ENCODE peak calls at places on chromosome 16, in ten cellular contexts. One of them, this sample, is unnamed.

GRCh38 chr16:73226675-73227074 is 178.7 kb upstream of the ZFHX3 start:
- DNase-seq in transverse colon: no peak
- DNase-seq in breast epithelium: no peak
- DNase-seq in CD8-positive, alpha-beta T cell: no peak
- DNase-seq in thyroid gland: no peak
- DNase-seq in uterus: no peak
- DNase-seq in GM20000: no peak
- DNase-seq in CD4-positive, alpha-beta T cell: no peak
- DNase-seq in heart left ventricle: no peak
- DNase-seq in RWPE1: no peak
- DNase-seq in this sample: no peak

GRCh38 chr16:79932564-79932963 is 332.0 kb upstream of the MAF start:
- DNase-seq in transverse colon: no peak
- DNase-seq in breast epithelium: no peak
- DNase-seq in CD8-positive, alpha-beta T cell: no peak
- DNase-seq in thyroid gland: no peak
- DNase-seq in uterus: no peak
- DNase-seq in GM20000: no peak
- DNase-seq in CD4-positive, alpha-beta T cell: no peak
- DNase-seq in heart left ventricle: no peak
- DNase-seq in RWPE1: peak
- DNase-seq in this sample: no peak

GRCh38 chr16:77686385-77686784 is 35.9 kb upstream of the NUDT7 start:
- DNase-seq in transverse colon: no peak
- DNase-seq in breast epithelium: no peak
- DNase-seq in CD8-positive, alpha-beta T cell: no peak
- DNase-seq in thyroid gland: no peak
- DNase-seq in uterus: no peak
- DNase-seq in GM20000: no peak
- DNase-seq in CD4-positive, alpha-beta T cell: no peak
- DNase-seq in heart left ventricle: no peak
- DNase-seq in RWPE1: no peak
- DNase-seq in this sample: no peak

GRCh38 chr16:81755915-81756644 is 23.0 kb upstream of the PLCG2 start:
- DNase-seq in transverse colon: no peak
- DNase-seq in breast epithelium: no peak
- DNase-seq in CD8-positive, alpha-beta T cell: no peak
- DNase-seq in thyroid gland: peak
- DNase-seq in uterus: peak
- DNase-seq in GM20000: no peak
- DNase-seq in CD4-positive, alpha-beta T cell: no peak
- DNase-seq in heart left ventricle: peak
- DNase-seq in RWPE1: no peak
- DNase-seq in this sample: no peak

GRCh38 chr16:69329369-69330285 is 761 bp downstream of the PDF start:
- DNase-seq in transverse colon: peak
- DNase-seq in breast epithelium: no peak
- DNase-seq in CD8-positive, alpha-beta T cell: peak
- DNase-seq in thyroid gland: peak
- DNase-seq in uterus: no peak
- DNase-seq in GM20000: peak
- DNase-seq in CD4-positive, alpha-beta T cell: peak
- DNase-seq in heart left ventricle: no peak
- DNase-seq in RWPE1: no peak
- DNase-seq in this sample: peak

GRCh38 chr16:64356267-64356666 is 765.6 kb downstream of the CDH11 start:
- DNase-seq in transverse colon: no peak
- DNase-seq in breast epithelium: no peak
- DNase-seq in CD8-positive, alpha-beta T cell: no peak
- DNase-seq in thyroid gland: no peak
- DNase-seq in uterus: no peak
- DNase-seq in GM20000: no peak
- DNase-seq in CD4-positive, alpha-beta T cell: no peak
- DNase-seq in heart left ventricle: no peak
- DNase-seq in RWPE1: peak
- DNase-seq in this sample: no peak

GRCh38 chr16:62831235-62831634 is 795.0 kb upstream of the CDH8 start:
- DNase-seq in transverse colon: no peak
- DNase-seq in breast epithelium: no peak
- DNase-seq in CD8-positive, alpha-beta T cell: no peak
- DNase-seq in thyroid gland: no peak
- DNase-seq in uterus: no peak
- DNase-seq in GM20000: no peak
- DNase-seq in CD4-positive, alpha-beta T cell: no peak
- DNase-seq in heart left ventricle: no peak
- DNase-seq in RWPE1: no peak
- DNase-seq in this sample: no peak

GRCh38 chr16:81831722-81832126 is 52.6 kb downstream of the PLCG2 start:
- DNase-seq in transverse colon: peak
- DNase-seq in breast epithelium: peak
- DNase-seq in CD8-positive, alpha-beta T cell: peak
- DNase-seq in thyroid gland: peak
- DNase-seq in uterus: peak
- DNase-seq in GM20000: peak
- DNase-seq in CD4-positive, alpha-beta T cell: peak
- DNase-seq in heart left ventricle: peak
- DNase-seq in RWPE1: no peak
- DNase-seq in this sample: peak

GRCh38 chr16:61295311-61295710 is 740.9 kb downstream of the CDH8 start:
- DNase-seq in transverse colon: no peak
- DNase-seq in breast epithelium: no peak
- DNase-seq in CD8-positive, alpha-beta T cell: no peak
- DNase-seq in thyroid gland: no peak
- DNase-seq in uterus: no peak
- DNase-seq in GM20000: no peak
- DNase-seq in CD4-positive, alpha-beta T cell: no peak
- DNase-seq in heart left ventricle: no peak
- DNase-seq in RWPE1: no peak
- DNase-seq in this sample: no peak

GRCh38 chr16:57380671-57381462 is 8.6 kb downstream of the CX3CL1 start:
- DNase-seq in transverse colon: no peak
- DNase-seq in breast epithelium: no peak
- DNase-seq in CD8-positive, alpha-beta T cell: no peak
- DNase-seq in thyroid gland: peak
- DNase-seq in uterus: no peak
- DNase-seq in GM20000: no peak
- DNase-seq in CD4-positive, alpha-beta T cell: no peak
- DNase-seq in heart left ventricle: peak
- DNase-seq in RWPE1: no peak
- DNase-seq in this sample: no peak

GRCh38 chr16:80230328-80231117 is 310.3 kb upstream of the DYNLRB2 start:
- DNase-seq in transverse colon: no peak
- DNase-seq in breast epithelium: no peak
- DNase-seq in CD8-positive, alpha-beta T cell: no peak
- DNase-seq in thyroid gland: no peak
- DNase-seq in uterus: no peak
- DNase-seq in GM20000: no peak
- DNase-seq in CD4-positive, alpha-beta T cell: no peak
- DNase-seq in heart left ventricle: no peak
- DNase-seq in RWPE1: no peak
- DNase-seq in this sample: no peak

GRCh38 chr16:50025544-50025931 is 513 bp downstream of the CNEP1R1 start:
- DNase-seq in transverse colon: peak
- DNase-seq in breast epithelium: no peak
- DNase-seq in CD8-positive, alpha-beta T cell: peak
- DNase-seq in thyroid gland: no peak
- DNase-seq in uterus: no peak
- DNase-seq in GM20000: peak
- DNase-seq in CD4-positive, alpha-beta T cell: peak
- DNase-seq in heart left ventricle: no peak
- DNase-seq in RWPE1: peak
- DNase-seq in this sample: peak

GRCh38 chr16:11071829-11072228 is 127.5 kb downstream of the CLEC16A start:
- DNase-seq in transverse colon: no peak
- DNase-seq in breast epithelium: no peak
- DNase-seq in CD8-positive, alpha-beta T cell: no peak
- DNase-seq in thyroid gland: no peak
- DNase-seq in uterus: no peak
- DNase-seq in GM20000: no peak
- DNase-seq in CD4-positive, alpha-beta T cell: no peak
- DNase-seq in heart left ventricle: no peak
- DNase-seq in RWPE1: no peak
- DNase-seq in this sample: no peak
- TF ChIP-seq CTCF in transverse colon: no peak
- TF ChIP-seq CTCF in breast epithelium: no peak
- TF ChIP-seq CTCF in CD8-positive, alpha-beta T cell: no peak
- TF ChIP-seq CTCF in thyroid gland: no peak
- TF ChIP-seq CTCF in uterus: no peak
- TF ChIP-seq CTCF in GM20000: no peak
- TF ChIP-seq CTCF in CD4-positive, alpha-beta T cell: no peak
- TF ChIP-seq CTCF in heart left ventricle: no peak
- TF ChIP-seq CTCF in RWPE1: no peak
- TF ChIP-seq CTCF in this sample: no peak

GRCh38 chr16:66842765-66843164 is 1.4 kb upstream of the CA7 start:
- DNase-seq in transverse colon: no peak
- DNase-seq in breast epithelium: no peak
- DNase-seq in CD8-positive, alpha-beta T cell: no peak
- DNase-seq in thyroid gland: peak
- DNase-seq in uterus: no peak
- DNase-seq in GM20000: peak
- DNase-seq in CD4-positive, alpha-beta T cell: no peak
- DNase-seq in heart left ventricle: no peak
- DNase-seq in RWPE1: no peak
- DNase-seq in this sample: no peak

GRCh38 chr16:66843191-66843590 is 1.0 kb upstream of the CA7 start:
- DNase-seq in transverse colon: no peak
- DNase-seq in breast epithelium: no peak
- DNase-seq in CD8-positive, alpha-beta T cell: no peak
- DNase-seq in thyroid gland: no peak
- DNase-seq in uterus: no peak
- DNase-seq in GM20000: no peak
- DNase-seq in CD4-positive, alpha-beta T cell: no peak
- DNase-seq in heart left ventricle: no peak
- DNase-seq in RWPE1: no peak
- DNase-seq in this sample: no peak

GRCh38 chr16:66844342-66845079 is at the start of gene CA7:
- DNase-seq in transverse colon: no peak
- DNase-seq in breast epithelium: no peak
- DNase-seq in CD8-positive, alpha-beta T cell: no peak
- DNase-seq in thyroid gland: peak
- DNase-seq in uterus: no peak
- DNase-seq in GM20000: no peak
- DNase-seq in CD4-positive, alpha-beta T cell: no peak
- DNase-seq in heart left ventricle: no peak
- DNase-seq in RWPE1: no peak
- DNase-seq in this sample: no peak

GRCh38 chr16:66845080-66845410 is 831 bp downstream of the CA7 start:
- DNase-seq in transverse colon: no peak
- DNase-seq in breast epithelium: no peak
- DNase-seq in CD8-positive, alpha-beta T cell: no peak
- DNase-seq in thyroid gland: no peak
- DNase-seq in uterus: no peak
- DNase-seq in GM20000: no peak
- DNase-seq in CD4-positive, alpha-beta T cell: no peak
- DNase-seq in heart left ventricle: no peak
- DNase-seq in RWPE1: no peak
- DNase-seq in this sample: no peak

DNA sequence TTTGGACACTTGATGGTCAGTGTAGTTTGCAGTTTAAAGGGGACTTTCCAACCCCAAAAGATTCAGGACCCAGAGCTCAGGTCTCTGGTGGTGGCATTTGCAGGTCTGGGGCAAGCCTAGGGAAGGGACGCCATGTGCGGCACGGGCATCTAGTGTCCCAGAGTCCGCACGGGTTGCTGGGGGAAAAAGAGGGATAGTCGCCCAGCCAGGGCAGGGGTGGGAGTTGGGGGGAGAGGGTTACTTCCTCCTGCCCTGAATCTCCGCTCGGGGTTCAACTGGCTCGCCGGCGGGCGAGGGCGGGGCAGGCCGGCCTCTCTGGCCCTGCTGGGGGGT is 239 bp upstream of the CA7 start:
- DNase-seq in transverse colon: no peak
- DNase-seq in breast epithelium: no peak
- DNase-seq in CD8-positive, alpha-beta T cell: no peak
- DNase-seq in thyroid gland: no peak
- DNase-seq in uterus: no peak
- DNase-seq in GM20000: no peak
- DNase-seq in CD4-positive, alpha-beta T cell: no peak
- DNase-seq in heart left ventricle: no peak
- DNase-seq in RWPE1: no peak
- DNase-seq in this sample: no peak
- TF ChIP-seq CTCF in transverse colon: no peak
- TF ChIP-seq CTCF in breast epithelium: no peak
- TF ChIP-seq CTCF in CD8-positive, alpha-beta T cell: no peak
- TF ChIP-seq CTCF in thyroid gland: no peak
- TF ChIP-seq CTCF in uterus: no peak
- TF ChIP-seq CTCF in GM20000: no peak
- TF ChIP-seq CTCF in CD4-positive, alpha-beta T cell: no peak
- TF ChIP-seq CTCF in heart left ventricle: no peak
- TF ChIP-seq CTCF in RWPE1: no peak
- TF ChIP-seq CTCF in this sample: no peak

DNA sequence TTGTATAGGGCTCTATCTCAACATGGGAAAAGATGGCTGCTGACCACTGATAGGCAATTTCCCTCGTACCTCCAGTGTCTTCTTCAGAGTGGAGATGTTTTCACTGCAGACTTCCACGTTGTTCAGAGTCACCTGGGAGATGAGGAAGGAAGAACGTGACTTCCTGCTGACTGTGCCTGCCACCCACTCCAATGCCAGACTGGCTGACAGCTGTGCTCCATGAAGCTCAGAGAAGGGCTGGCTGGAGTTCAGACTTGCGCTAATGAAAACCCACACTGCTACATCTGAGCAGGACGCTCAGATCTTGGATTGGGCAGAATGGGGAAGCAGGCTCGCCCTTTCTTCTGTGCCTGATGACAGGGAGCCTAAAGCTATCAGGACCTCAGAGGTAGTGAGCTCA is 33.1 kb downstream of the COG4 start:
- DNase-seq in transverse colon: no peak
- DNase-seq in breast epithelium: no peak
- DNase-seq in CD8-positive, alpha-beta T cell: no peak
- DNase-seq in thyroid gland: no peak
- DNase-seq in uterus: no peak
- DNase-seq in GM20000: no peak
- DNase-seq in CD4-positive, alpha-beta T cell: no peak
- DNase-seq in heart left ventricle: no peak
- DNase-seq in RWPE1: no peak
- DNase-seq in this sample: no peak
- TF ChIP-seq CTCF in transverse colon: no peak
- TF ChIP-seq CTCF in breast epithelium: no peak
- TF ChIP-seq CTCF in CD8-positive, alpha-beta T cell: no peak
- TF ChIP-seq CTCF in thyroid gland: no peak
- TF ChIP-seq CTCF in uterus: no peak
- TF ChIP-seq CTCF in GM20000: no peak
- TF ChIP-seq CTCF in CD4-positive, alpha-beta T cell: no peak
- TF ChIP-seq CTCF in heart left ventricle: no peak
- TF ChIP-seq CTCF in RWPE1: no peak
- TF ChIP-seq CTCF in this sample: no peak

DNA sequence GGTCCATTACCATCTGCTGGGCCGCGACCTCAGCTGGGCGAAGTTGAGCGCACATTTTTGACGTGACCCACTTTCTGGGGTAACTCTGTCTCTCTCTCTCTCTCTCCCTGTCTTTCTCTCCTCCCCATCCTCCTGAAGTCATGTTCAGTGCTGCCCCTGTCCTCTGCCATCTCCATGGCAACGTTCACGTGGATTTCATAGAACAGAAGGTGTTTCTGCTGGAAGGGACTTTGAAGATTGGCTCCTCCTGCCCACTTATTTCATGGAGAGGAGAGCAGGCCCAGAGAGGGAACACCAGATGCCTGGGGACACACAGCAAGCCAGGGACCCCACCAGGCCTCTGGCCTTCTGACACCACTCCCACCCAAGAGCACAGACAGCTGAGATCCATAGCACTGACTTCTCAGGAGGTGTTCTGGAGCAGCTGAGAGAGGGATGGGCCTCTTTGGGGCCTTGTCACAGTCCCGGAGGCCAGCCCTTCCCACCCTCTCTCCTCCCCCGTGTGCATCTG is 4.2 kb upstream of the CCNF start:
- DNase-seq in transverse colon: no peak
- DNase-seq in breast epithelium: no peak
- DNase-seq in CD8-positive, alpha-beta T cell: no peak
- DNase-seq in thyroid gland: no peak
- DNase-seq in uterus: no peak
- DNase-seq in GM20000: no peak
- DNase-seq in CD4-positive, alpha-beta T cell: no peak
- DNase-seq in heart left ventricle: no peak
- DNase-seq in RWPE1: no peak
- DNase-seq in this sample: no peak
- TF ChIP-seq CTCF in transverse colon: no peak
- TF ChIP-seq CTCF in breast epithelium: no peak
- TF ChIP-seq CTCF in CD8-positive, alpha-beta T cell: no peak
- TF ChIP-seq CTCF in thyroid gland: no peak
- TF ChIP-seq CTCF in uterus: no peak
- TF ChIP-seq CTCF in GM20000: no peak
- TF ChIP-seq CTCF in CD4-positive, alpha-beta T cell: no peak
- TF ChIP-seq CTCF in heart left ventricle: no peak
- TF ChIP-seq CTCF in RWPE1: no peak
- TF ChIP-seq CTCF in this sample: no peak

This sample was measured in GM13977.